ENCODE peak calls at places on chromosomes 5 and 9, in four cellular contexts. P is GM12878, G is upper lobe of left lung, T is HepG2. O is an unnamed sample.

GRCh38 chr5:42462089-42462488 is 38.9 kb downstream of the GHR start:
- ATAC-seq in P (no peak), G (no peak), T (no peak), O (no peak)

GRCh38 chr5:111129938-111130337 is 37.8 kb downstream of the WDR36 start:
- ATAC-seq in P (no peak), G (no peak), T (no peak), O (no peak)

GRCh38 chr9:136915632-136916329 is 28.8 kb downstream of the FBXW5 start:
- ATAC-seq in P (no peak), G (no peak), T (no peak), O (no peak)

GRCh38 chr9:107739601-107740082 is 250.1 kb upstream of the KLF4 start:
- ATAC-seq in P (no peak), G (peak; percentile 80), T (no peak), O (peak; percentile 24)

GRCh38 chr5:80204808-80205614 is 50.8 kb downstream of the SERINC5 start:
- ATAC-seq in P (no peak), G (no peak), T (peak; percentile 95), O (no peak)

GRCh38 chr5:147216552-147217154 is 18.2 kb upstream of the STK32A start:
- ATAC-seq in P (no peak), G (no peak), T (peak; percentile 93), O (no peak)

GRCh38 chr5:170057311-170057710 is 48.4 kb upstream of the FOXI1 start:
- ATAC-seq in P (no peak), G (peak; percentile 27), T (no peak), O (no peak)

GRCh38 chr5:115685966-115686691 is 60.3 kb upstream of the TMED7 start:
- ATAC-seq in P (no peak), G (no peak), T (no peak), O (peak; percentile 57)

GRCh38 chr9:21559402-21560280 is 77.5 kb upstream of the IFNE start:
- ATAC-seq in P (peak; percentile 62), G (peak; percentile 88), T (peak; percentile 61), O (peak; percentile 53)

GRCh38 chr9:5566054-5566618 is 55.8 kb downstream of the PDCD1LG2 start:
- ATAC-seq in P (peak; percentile 91), G (no peak), T (no peak), O (no peak)

GRCh38 chr9:34612788-34613390 is 992 bp upstream of the RPP25L start:
- ATAC-seq in P (peak; percentile 82), G (peak; percentile 93), T (peak; percentile 78), O (peak; percentile 68)

GRCh38 chr5:53038196-53038847 is 49.2 kb downstream of the ITGA2 start:
- ATAC-seq in P (no peak), G (no peak), T (no peak), O (no peak)

GRCh38 chr5:151661968-151662732 is 24.6 kb downstream of the SPARC start:
- ATAC-seq in P (peak; percentile 79), G (no peak), T (no peak), O (no peak)

GRCh38 chr5:157485811-157486739 is 26.1 kb downstream of the NIPAL4 start:
- ATAC-seq in P (peak; percentile 43), G (peak; percentile 7), T (peak; percentile 40), O (no peak)

GRCh38 chr9:97514531-97514930 is 13.1 kb downstream of the TMOD1 start:
- ATAC-seq in P (no peak), G (no peak), T (no peak), O (peak; percentile 8)

GRCh38 chr9:108933231-108933630 is 693 bp downstream of the ELP1 start:
- ATAC-seq in P (no peak), G (peak; percentile 3), T (no peak), O (no peak)

GRCh38 chr9:108939975-108940374 is 5.8 kb downstream of the ABITRAM start:
- ATAC-seq in P (no peak), G (no peak), T (peak; percentile 85), O (no peak)

GRCh38 chr9:108937561-108938305 is 3.5 kb downstream of the ABITRAM start:
- ATAC-seq in P (no peak), G (no peak), T (no peak), O (no peak)

GRCh38 chr9:108933641-108934322 is at the start of gene ELP1:
- ATAC-seq in P (peak; percentile 90), G (peak; percentile 96), T (peak; percentile 94), O (peak; percentile 94)

DNA sequence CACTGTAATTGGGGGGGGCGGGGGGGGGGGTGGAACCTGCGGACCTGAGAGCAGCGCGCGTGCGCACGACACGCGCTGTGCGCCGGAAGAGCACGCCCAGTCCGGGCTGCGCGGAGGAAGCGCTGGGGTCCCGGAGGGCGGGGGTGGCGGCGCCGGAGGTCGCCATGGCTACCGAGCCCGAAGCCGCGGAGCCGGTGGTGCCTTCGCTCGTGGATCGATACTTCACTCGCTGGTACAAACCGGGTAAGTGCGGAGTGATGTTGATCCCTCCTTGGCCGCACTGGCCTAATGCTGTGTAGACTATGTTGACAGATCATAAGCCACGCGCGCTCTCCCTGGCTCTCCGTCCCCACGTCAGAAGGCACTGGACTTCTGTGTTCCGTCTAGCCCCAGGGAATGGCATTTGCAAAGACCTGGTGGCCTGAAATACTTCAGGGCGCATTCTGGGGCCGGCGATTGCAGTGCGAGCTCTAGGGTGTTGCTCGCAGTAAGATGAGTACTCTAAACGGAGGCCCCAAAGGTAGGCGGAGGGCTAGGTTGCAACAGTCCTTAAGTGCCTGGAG is at the start of gene ABITRAM:
- ATAC-seq in P (peak; percentile 91), G (peak; percentile 96), T (peak; percentile 87), O (peak; percentile 95)
- TF ChIP-seq POLR2AphosphoS5 in P (no peak), G (peak; percentile 7), T (no peak), O (peak; percentile 53)

GRCh38 chr5:63255609-63256008 is 677.0 kb downstream of the LRRC70 start:
- ATAC-seq in P (no peak), G (no peak), T (no peak), O (no peak)
- TF ChIP-seq CTCF in P (no peak), G (no peak), T (no peak), O (no peak)

DNA sequence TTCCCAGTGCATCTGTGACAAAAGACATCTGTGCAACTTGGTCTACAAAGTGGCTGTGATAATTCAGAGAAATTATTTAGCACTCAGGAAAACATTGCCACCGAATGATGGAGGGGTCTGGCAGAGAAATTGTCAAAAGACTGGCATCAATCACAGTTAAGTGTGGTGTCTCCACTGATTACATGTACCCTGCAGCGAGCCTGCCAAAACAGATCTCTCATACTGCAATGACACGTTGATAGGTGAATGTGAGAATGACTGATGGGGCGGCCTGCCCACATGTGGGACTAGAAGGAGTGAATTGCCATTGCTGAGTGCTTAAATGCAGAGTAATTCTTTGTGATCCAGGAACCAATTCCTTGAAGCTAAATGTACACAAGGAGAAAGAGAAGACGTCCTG is 136.4 kb upstream of the PCSK5 start:
- ATAC-seq in P (no peak), G (no peak), T (no peak), O (no peak)
- TF ChIP-seq EP300 in P (no peak), G (no peak), T (no peak), O (no peak)

GRCh38 chr5:107624233-107624632 is 46.5 kb downstream of the EFNA5 start:
- ATAC-seq in P (no peak), G (no peak), T (no peak), O (no peak)

GRCh38 chr5:107631805-107632362 is 38.9 kb downstream of the EFNA5 start:
- ATAC-seq in P (peak; percentile 49), G (no peak), T (no peak), O (no peak)

GRCh38 chr5:107633171-107633901 is 37.4 kb downstream of the EFNA5 start:
- ATAC-seq in P (no peak), G (peak; percentile 63), T (no peak), O (peak; percentile 57)

GRCh38 chr5:107635276-107635675 is 35.5 kb downstream of the EFNA5 start:
- ATAC-seq in P (no peak), G (no peak), T (no peak), O (no peak)

GRCh38 chr5:107630184-107630583 is 40.6 kb downstream of the EFNA5 start:
- ATAC-seq in P (peak; percentile 43), G (no peak), T (no peak), O (no peak)
- TF ChIP-seq POLR2AphosphoS5 in P (no peak), G (no peak), T (no peak), O (no peak)